ENCODE peak calls at places on chromosomes 6 and 20, in seven cellular contexts. X is suprapubic skin, C is esophagus muscularis mucosa, H is HepG2, V is K562, J is stomach, U is endothelial cell of umbilical vein. M is an unnamed sample.
A peak's percentile ranks its signal among the peaks of the same experiment; 100 is the strongest.

GRCh38 chr6:101129851-101130250 is 248.7 kb upstream of the ASCC3 start:
- DNase-seq in C (no peak), V (no peak), U (no peak), X (no peak), H (no peak), J (no peak), M (no peak)

GRCh38 chr20:43341541-43341940 is 116.2 kb upstream of the SRSF6 start:
- DNase-seq in V (no peak), H (no peak), X (no peak), C (no peak), U (no peak), J (no peak), M (no peak)

GRCh38 chr6:93418448-93419303 is 683 bp downstream of the EPHA7 start:
- DNase-seq in C (no peak), X (no peak), U (peak; percentile 47), H (no peak), V (no peak), J (no peak), M (peak; percentile 18)

GRCh38 chr6:147508073-147508870 is at the start of gene SAMD5:
- DNase-seq in V (peak; percentile 89), J (peak; percentile 65), C (no peak), H (peak; percentile 4), X (no peak), U (peak; percentile 82), M (peak; percentile 74)

GRCh38 chr6:26043389-26044139 is 43.7 kb upstream of the HFE start:
- DNase-seq in J (peak; percentile 76), V (peak; percentile 53), C (peak; percentile 95), H (peak; percentile 99), U (peak; percentile 96), X (peak; percentile 88), M (peak; percentile 82)

GRCh38 chr6:169340395-169340794 is 86.7 kb upstream of the THBS2 start:
- DNase-seq in V (no peak), J (no peak), X (no peak), C (peak; percentile 79), H (no peak), U (no peak), M (no peak)

GRCh38 chr6:55913213-55914195 is 38.1 kb upstream of the BMP5 start:
- DNase-seq in J (no peak), V (no peak), U (no peak), X (no peak), C (no peak), H (no peak), M (no peak)

GRCh38 chr6:53466257-53466656 is 78.6 kb downstream of the GCLC start:
- DNase-seq in H (no peak), U (no peak), C (no peak), X (no peak), J (no peak), V (no peak), M (no peak)

GRCh38 chr6:13703496-13703895 is 8.1 kb downstream of the RANBP9 start:
- DNase-seq in J (no peak), C (no peak), X (no peak), V (no peak), H (no peak), U (peak; percentile 71), M (no peak)

GRCh38 chr20:44228465-44229258 is 18.1 kb upstream of the OSER1 start:
- DNase-seq in J (no peak), X (no peak), U (no peak), C (no peak), H (peak; percentile 70), V (no peak), M (no peak)

GRCh38 chr20:11511816-11512215 is 405.9 kb upstream of the BTBD3 start:
- DNase-seq in V (no peak), J (no peak), C (no peak), H (no peak), X (no peak), U (no peak), M (no peak)

GRCh38 chr6:6734463-6735455 is 146.2 kb downstream of the LY86 start:
- DNase-seq in H (no peak), U (no peak), X (no peak), J (no peak), C (no peak), V (no peak), M (peak; percentile 43)

GRCh38 chr6:147924598-147924997 is 416.1 kb downstream of the SAMD5 start:
- DNase-seq in H (no peak), V (no peak), J (no peak), X (no peak), C (no peak), U (no peak), M (no peak)

GRCh38 chr6:11368760-11369159 is 136.3 kb upstream of the NEDD9 start:
- DNase-seq in V (no peak), H (no peak), U (no peak), X (no peak), J (no peak), C (no peak), M (no peak)

GRCh38 chr6:149248688-149249369 is 68.7 kb upstream of the TAB2 start:
- DNase-seq in X (no peak), U (no peak), J (no peak), C (no peak), V (no peak), H (no peak), M (peak; percentile 82)

DNA sequence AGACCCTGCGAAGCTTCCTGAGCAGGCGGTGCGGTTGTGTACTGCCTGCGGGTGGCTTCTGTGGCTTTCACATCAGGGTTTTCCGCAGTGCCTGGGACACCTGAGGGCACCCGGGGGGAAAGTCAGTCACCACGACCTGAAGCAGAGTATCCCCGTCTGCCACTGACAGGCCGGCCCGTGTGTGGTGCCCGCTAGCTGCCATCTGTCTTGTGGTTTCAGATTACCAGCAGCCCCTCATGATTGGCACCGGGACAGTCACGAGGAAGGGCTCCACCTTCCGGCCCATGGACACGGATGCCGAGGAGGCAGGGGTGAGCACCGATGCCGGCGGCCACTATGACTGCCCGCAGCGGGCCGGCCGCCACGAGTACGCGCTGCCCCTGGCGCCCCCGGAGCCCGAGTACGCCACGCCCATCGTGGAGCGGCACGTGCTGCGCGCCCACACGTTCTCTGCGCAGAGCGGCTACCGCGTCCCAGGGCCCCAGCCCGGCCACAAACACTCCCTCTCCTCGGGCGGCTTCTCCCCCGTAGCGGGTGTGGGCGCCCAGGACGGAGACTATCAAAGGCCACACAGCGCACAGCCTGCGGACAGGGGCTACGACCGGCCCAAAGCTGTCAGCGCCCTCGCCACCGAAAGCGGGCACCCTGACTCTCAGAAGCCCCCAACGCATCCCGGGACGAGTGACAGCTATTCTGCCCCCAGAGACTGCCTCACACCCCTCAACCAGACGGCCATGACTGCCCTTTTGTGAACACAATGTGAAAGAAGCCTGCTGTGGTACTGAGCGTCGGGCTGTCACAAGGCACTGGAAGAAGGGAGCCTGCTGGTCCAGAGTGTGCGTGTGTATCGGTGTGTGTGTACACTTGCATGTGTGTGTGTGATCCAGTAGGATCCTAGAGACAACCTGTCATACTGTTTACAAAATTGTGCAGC is 54.4 kb downstream of the GOPC start:
- DNase-seq in H (no peak), V (no peak), U (peak; percentile 64), C (no peak), X (no peak), J (peak; percentile 32), M (peak; percentile 57)
- TF ChIP-seq POLR2A in H (no peak), V (no peak), U (no peak), C (no peak), X (no peak), J (no peak), M (no peak)

GRCh38 chr6:135195522-135195921 is 14.4 kb downstream of the MYB start:
- DNase-seq in X (no peak), J (no peak), C (no peak), H (no peak), U (no peak), V (no peak), M (no peak)
- TF ChIP-seq POLR2AphosphoS5 in X (no peak), J (no peak), C (no peak), H (no peak), U (no peak), V (no peak), M (no peak)

GRCh38 chr20:60482609-60483008 is 524.4 kb downstream of the CDH26 start:
- DNase-seq in C (no peak), X (no peak), J (no peak), V (no peak), U (no peak), H (no peak), M (no peak)

GRCh38 chr20:60486345-60486744 is 528.1 kb downstream of the CDH26 start:
- DNase-seq in U (no peak), H (no peak), X (no peak), J (no peak), V (no peak), C (no peak), M (no peak)

GRCh38 chr20:60485012-60485760 is 527.0 kb downstream of the CDH26 start:
- DNase-seq in X (no peak), H (no peak), J (no peak), V (no peak), U (no peak), C (no peak), M (no peak)

GRCh38 chr20:60483371-60483770 is 525.1 kb downstream of the CDH26 start:
- DNase-seq in J (no peak), X (no peak), H (no peak), V (no peak), U (no peak), C (peak; percentile 57), M (no peak)

GRCh38 chr20:60484316-60484715 is 526.1 kb downstream of the CDH26 start:
- DNase-seq in V (no peak), X (no peak), U (no peak), C (peak; percentile 74), J (no peak), H (no peak), M (no peak)
- H3K27me3 ChIP-seq in V (no peaks in the 10 kb centered on the region), X (no peaks in the 10 kb centered on the region), U (no peaks in the 10 kb centered on the region), C (no peaks in the 10 kb centered on the region), J (peaks cover 34% of the 10 kb centered on the region), H (peaks cover 6% of the 10 kb centered on the region), M (no peaks in the 10 kb centered on the region)

GRCh38 chr20:36571564-36572504 is 1.6 kb upstream of the TGIF2 start:
- DNase-seq in X (no peak), J (no peak), C (no peak), V (peak; percentile 68), U (no peak), H (peak; percentile 73), M (no peak)

GRCh38 chr20:36574278-36575065 is 1.1 kb downstream of the TGIF2 start:
- DNase-seq in C (no peak), X (no peak), H (peak; percentile 73), U (peak; percentile 58), V (peak; percentile 77), J (peak; percentile 51), M (peak; percentile 68)

GRCh38 chr20:36573798-36574277 is 441 bp downstream of the TGIF2 start:
- DNase-seq in C (no peak), U (peak; percentile 29), H (peak; percentile 48), J (peak; percentile 29), V (peak; percentile 70), X (peak; percentile 80), M (peak; percentile 54)

GRCh38 chr20:36572701-36573102 is 695 bp upstream of the TGIF2 start:
- DNase-seq in H (peak; percentile 65), C (no peak), X (no peak), U (no peak), V (peak; percentile 43), J (peak; percentile 36), M (peak; percentile 31)

DNA sequence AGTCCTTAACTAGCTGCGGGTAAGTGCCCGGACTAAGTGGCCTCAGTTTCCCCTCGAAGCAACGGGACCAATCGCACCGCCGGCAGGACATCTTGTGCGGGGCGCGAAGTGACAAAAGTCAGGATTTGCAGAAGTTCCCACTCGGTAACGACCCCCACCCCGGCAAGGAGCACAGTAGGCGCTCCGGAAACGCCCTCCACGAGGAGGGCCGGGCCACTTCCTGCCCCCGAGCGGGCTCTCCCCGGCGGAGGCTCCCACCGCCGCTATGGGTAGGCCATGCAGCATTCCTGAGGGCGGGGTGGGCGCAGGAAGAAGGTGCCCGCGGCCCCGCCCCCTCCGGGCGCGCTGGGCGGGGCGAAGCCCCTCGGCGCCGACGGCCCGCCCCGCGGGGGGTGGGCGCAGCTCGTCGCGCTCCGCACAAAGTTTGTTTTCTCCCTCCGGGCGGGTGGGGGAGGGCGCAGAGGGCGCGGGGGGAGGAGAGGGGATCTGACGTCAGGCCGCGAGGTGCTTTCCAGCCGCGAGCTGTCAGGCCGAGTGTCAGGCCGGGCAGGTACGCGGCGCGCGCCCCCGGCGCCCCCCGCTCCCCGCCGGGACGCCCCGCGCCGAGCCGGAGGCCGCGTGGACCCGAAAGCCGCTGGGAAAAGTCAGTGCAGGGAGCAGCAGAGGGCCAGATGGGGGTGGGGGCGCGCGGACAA is at the start of gene TGIF2:
- DNase-seq in U (peak; percentile 84), C (no peak), X (peak; percentile 91), J (peak; percentile 79), V (peak; percentile 97), H (peak; percentile 92), M (peak; percentile 87)
- TF ChIP-seq POLR2A in U (peak; percentile 78), C (no peak), X (no peak), J (no peak), V (peak; percentile 77), H (peak; percentile 84), M (peak; percentile 35)

M was measured in transverse colon.